ENCODE peak calls at places on chromosomes 13 and 19, in nine cellular contexts. E, H, J, D, G, T, U, Q and Y are unnamed samples.

GRCh38 chr13:31236211-31236786 is 36.5 kb downstream of the B3GLCT start:
- DNase-seq in U (peak; percentile 54), H (peak; percentile 24), G (no peak), E (no peak), J (peak; percentile 48), Q (no peak), D (peak; percentile 46), T (peak; percentile 39), Y (no peak)

GRCh38 chr13:38582133-38582532 is 104.7 kb upstream of the FREM2 start:
- DNase-seq in D (peak; percentile 29), J (peak; percentile 82), T (no peak), H (peak; percentile 23), Q (no peak), E (no peak), U (peak; percentile 44), G (no peak), Y (no peak)

GRCh38 chr19:800360-801029 is 3.2 kb downstream of the PTBP1 start:
- DNase-seq in D (no peak), Q (no peak), T (no peak), U (no peak), E (no peak), G (no peak), H (no peak), J (no peak), Y (no peak)

GRCh38 chr19:4388171-4389063 is 11.9 kb downstream of the SH3GL1 start:
- DNase-seq in E (no peak), Q (no peak), G (no peak), U (no peak), H (no peak), J (no peak), D (no peak), T (no peak), Y (no peak)

GRCh38 chr13:23707674-23708073 is 137.5 kb downstream of the TNFRSF19 start:
- DNase-seq in J (peak; percentile 13), T (peak; percentile 26), E (no peak), G (no peak), Q (no peak), H (no peak), D (no peak), U (peak; percentile 46), Y (no peak)

GRCh38 chr19:30293051-30293785 is 79.0 kb upstream of the ZNF536 start:
- DNase-seq in E (no peak), D (no peak), U (no peak), H (no peak), G (no peak), T (no peak), J (no peak), Q (no peak), Y (no peak)

GRCh38 chr19:379796-380195 is 29.2 kb downstream of the C2CD4C start:
- DNase-seq in U (no peak), T (no peak), G (no peak), E (no peak), J (no peak), H (no peak), Q (no peak), D (no peak), Y (no peak)

GRCh38 chr13:35475131-35475959 is 1.1 kb downstream of the MAB21L1 start:
- DNase-seq in J (peak; percentile 42), E (no peak), D (peak; percentile 35), G (no peak), U (peak; percentile 49), H (no peak), T (no peak), Q (no peak), Y (no peak)

GRCh38 chr19:49071860-49072547 is 495 bp downstream of the KCNA7 start:
- DNase-seq in Q (no peak), U (no peak), J (no peak), D (peak; percentile 92), G (no peak), H (no peak), T (no peak), E (no peak), Y (no peak)

GRCh38 chr13:76245920-76246319 is 609.8 kb downstream of the LMO7 start:
- DNase-seq in U (no peak), Q (no peak), H (no peak), G (no peak), D (no peak), E (no peak), J (no peak), T (no peak), Y (no peak)

GRCh38 chr19:51242881-51243280 is 8.0 kb upstream of the SIGLECL1 start:
- DNase-seq in J (no peak), E (no peak), H (no peak), G (no peak), Q (no peak), U (no peak), T (no peak), D (no peak), Y (no peak)

GRCh38 chr13:106734185-106734584 is 166.2 kb upstream of the ARGLU1 start:
- DNase-seq in T (no peak), G (no peak), U (no peak), H (no peak), Q (no peak), J (no peak), D (no peak), E (no peak), Y (no peak)

GRCh38 chr19:52735734-52736133 is 890 bp upstream of the ZNF611 start:
- DNase-seq in G (peak; percentile 34), Q (no peak), D (peak; percentile 71), T (no peak), E (no peak), H (no peak), J (no peak), U (peak; percentile 31), Y (no peak)

GRCh38 chr19:34500656-34501120 is 19.1 kb downstream of the WTIP start:
- DNase-seq in D (peak; percentile 36), G (no peak), Q (no peak), E (no peak), T (no peak), U (no peak), H (no peak), J (no peak), Y (peak; percentile 11)

GRCh38 chr13:28357247-28357825 is 137.6 kb downstream of the FLT1 start:
- DNase-seq in T (no peak), J (no peak), D (no peak), E (no peak), Q (no peak), U (no peak), H (no peak), G (no peak), Y (no peak)

GRCh38 chr13:113981201-113981605 is 7.3 kb upstream of the C13orf46 start:
- DNase-seq in Q (no peak), J (no peak), E (no peak), U (peak; percentile 84), D (peak; percentile 77), G (no peak), H (peak; percentile 59), T (no peak), Y (no peak)